ENCODE peak calls at places on chromosomes 1 and 21, in six cellular contexts. One of them, this sample, is unnamed.

GRCh38 chr1:7508052-7508745 is 262.9 kb upstream of the VAMP3 start:
- DNase-seq in ovary: no peak
- DNase-seq in sigmoid colon: no peak
- DNase-seq in A549: no peak
- DNase-seq in stomach: no peak
- DNase-seq in tibial nerve: no peak
- DNase-seq in this sample: no peak

GRCh38 chr1:225300381-225300780 is 127.5 kb downstream of the LBR start:
- DNase-seq in stomach: no peak
- DNase-seq in A549: no peak
- DNase-seq in ovary: no peak
- DNase-seq in sigmoid colon: no peak
- DNase-seq in tibial nerve: no peak
- DNase-seq in this sample: no peak

GRCh38 chr1:20603473-20604464 is 14.9 kb downstream of the CDA start:
- DNase-seq in tibial nerve: no peak
- DNase-seq in stomach: no peak
- DNase-seq in ovary: no peak
- DNase-seq in sigmoid colon: no peak
- DNase-seq in A549: no peak
- DNase-seq in this sample: no peak

GRCh38 chr1:86779308-86780191 is 75.2 kb downstream of the SH3GLB1 start:
- DNase-seq in tibial nerve: no peak
- DNase-seq in sigmoid colon: no peak
- DNase-seq in A549: no peak
- DNase-seq in ovary: no peak
- DNase-seq in stomach: peak
- DNase-seq in this sample: no peak

GRCh38 chr1:198811436-198811835 is 172.6 kb downstream of the PTPRC start:
- DNase-seq in ovary: no peak
- DNase-seq in stomach: no peak
- DNase-seq in sigmoid colon: no peak
- DNase-seq in tibial nerve: no peak
- DNase-seq in A549: no peak
- DNase-seq in this sample: no peak

GRCh38 chr1:59414406-59415133 is 117.7 kb downstream of the FGGY start:
- DNase-seq in stomach: no peak
- DNase-seq in A549: no peak
- DNase-seq in ovary: peak
- DNase-seq in tibial nerve: no peak
- DNase-seq in sigmoid colon: no peak
- DNase-seq in this sample: no peak

GRCh38 chr1:29410476-29410875 is 174.2 kb downstream of the PTPRU start:
- DNase-seq in tibial nerve: no peak
- DNase-seq in sigmoid colon: no peak
- DNase-seq in stomach: no peak
- DNase-seq in A549: no peak
- DNase-seq in ovary: no peak
- DNase-seq in this sample: no peak

GRCh38 chr1:31782766-31783410 is 18.7 kb upstream of the ADGRB2 start:
- DNase-seq in A549: no peak
- DNase-seq in ovary: no peak
- DNase-seq in stomach: no peak
- DNase-seq in tibial nerve: no peak
- DNase-seq in sigmoid colon: peak
- DNase-seq in this sample: no peak

GRCh38 chr1:198199105-198199504 is 42.3 kb downstream of the NEK7 start:
- DNase-seq in A549: no peak
- DNase-seq in ovary: no peak
- DNase-seq in tibial nerve: no peak
- DNase-seq in sigmoid colon: no peak
- DNase-seq in stomach: no peak
- DNase-seq in this sample: no peak

GRCh38 chr1:174135200-174135599 is 24.1 kb upstream of the RABGAP1L start:
- DNase-seq in sigmoid colon: no peak
- DNase-seq in A549: no peak
- DNase-seq in ovary: no peak
- DNase-seq in tibial nerve: no peak
- DNase-seq in stomach: no peak
- DNase-seq in this sample: no peak

GRCh38 chr21:27511241-27511640 is 544.4 kb upstream of the ADAMTS5 start:
- DNase-seq in stomach: no peak
- DNase-seq in sigmoid colon: no peak
- DNase-seq in tibial nerve: no peak
- DNase-seq in A549: no peak
- DNase-seq in ovary: no peak
- DNase-seq in this sample: no peak

GRCh38 chr1:234589854-234590620 is 19.9 kb downstream of the IRF2BP2 start:
- DNase-seq in ovary: no peak
- DNase-seq in sigmoid colon: no peak
- DNase-seq in A549: no peak
- DNase-seq in tibial nerve: no peak
- DNase-seq in stomach: no peak
- DNase-seq in this sample: no peak

GRCh38 chr1:54259546-54259945 is 59.6 kb downstream of the MRPL37 start:
- DNase-seq in tibial nerve: no peak
- DNase-seq in sigmoid colon: no peak
- DNase-seq in ovary: no peak
- DNase-seq in A549: no peak
- DNase-seq in stomach: no peak
- DNase-seq in this sample: no peak

GRCh38 chr1:6300342-6301141 is 39.6 kb upstream of the GPR153 start:
- DNase-seq in A549: no peak
- DNase-seq in sigmoid colon: no peak
- DNase-seq in stomach: peak
- DNase-seq in tibial nerve: no peak
- DNase-seq in ovary: no peak
- DNase-seq in this sample: peak

GRCh38 chr1:11245248-11245647 is 17.1 kb downstream of the MTOR start:
- DNase-seq in tibial nerve: no peak
- DNase-seq in stomach: no peak
- DNase-seq in A549: no peak
- DNase-seq in ovary: no peak
- DNase-seq in sigmoid colon: no peak
- DNase-seq in this sample: no peak

GRCh38 chr1:46490603-46491499 is 1.2 kb downstream of the DMBX1 start:
- DNase-seq in stomach: no peak
- DNase-seq in A549: no peak
- DNase-seq in tibial nerve: no peak
- DNase-seq in ovary: no peak
- DNase-seq in sigmoid colon: no peak
- DNase-seq in this sample: no peak

GRCh38 chr1:116679091-116679827 is 11.7 kb upstream of the IGSF3 start:
- DNase-seq in ovary: no peak
- DNase-seq in sigmoid colon: no peak
- DNase-seq in A549: no peak
- DNase-seq in stomach: no peak
- DNase-seq in tibial nerve: no peak
- DNase-seq in this sample: no peak

GRCh38 chr1:202621446-202621845 is 88.8 kb downstream of the SYT2 start:
- DNase-seq in tibial nerve: no peak
- DNase-seq in A549: no peak
- DNase-seq in stomach: no peak
- DNase-seq in ovary: no peak
- DNase-seq in sigmoid colon: no peak
- DNase-seq in this sample: no peak

GRCh38 chr1:187413770-187414169 is 585.0 kb downstream of the PLA2G4A start:
- DNase-seq in A549: no peak
- DNase-seq in stomach: no peak
- DNase-seq in sigmoid colon: no peak
- DNase-seq in ovary: no peak
- DNase-seq in tibial nerve: no peak
- DNase-seq in this sample: no peak

GRCh38 chr1:1250828-1251284 is 4.3 kb upstream of the C1QTNF12 start:
- DNase-seq in stomach: no peak
- DNase-seq in sigmoid colon: no peak
- DNase-seq in A549: no peak
- DNase-seq in ovary: no peak
- DNase-seq in tibial nerve: no peak
- DNase-seq in this sample: no peak

GRCh38 chr1:14769486-14770274 is 171.2 kb downstream of the KAZN start:
- DNase-seq in tibial nerve: no peak
- DNase-seq in A549: no peak
- DNase-seq in ovary: no peak
- DNase-seq in stomach: no peak
- DNase-seq in sigmoid colon: no peak
- DNase-seq in this sample: no peak

GRCh38 chr21:33396966-33397365 is 6.2 kb upstream of the IFNGR2 start:
- DNase-seq in sigmoid colon: no peak
- DNase-seq in stomach: no peak
- DNase-seq in ovary: no peak
- DNase-seq in tibial nerve: no peak
- DNase-seq in A549: no peak
- DNase-seq in this sample: no peak

GRCh38 chr1:66929999-66930822 is 5.4 kb downstream of the MIER1 start:
- DNase-seq in sigmoid colon: peak
- DNase-seq in ovary: peak
- DNase-seq in tibial nerve: peak
- DNase-seq in stomach: peak
- DNase-seq in A549: peak
- DNase-seq in this sample: peak

GRCh38 chr1:172470149-172470548 is 26.3 kb upstream of the PIGC start:
- DNase-seq in A549: no peak
- DNase-seq in ovary: no peak
- DNase-seq in tibial nerve: no peak
- DNase-seq in stomach: no peak
- DNase-seq in sigmoid colon: no peak
- DNase-seq in this sample: no peak
- TF ChIP-seq EP300 in A549: no peak
- TF ChIP-seq EP300 in ovary: no peak
- TF ChIP-seq EP300 in tibial nerve: no peak
- TF ChIP-seq EP300 in stomach: no peak
- TF ChIP-seq EP300 in sigmoid colon: no peak
- TF ChIP-seq EP300 in this sample: no peak

GRCh38 chr1:51570063-51570720 is 46.7 kb upstream of the OSBPL9 start:
- DNase-seq in ovary: no peak
- DNase-seq in stomach: no peak
- DNase-seq in tibial nerve: no peak
- DNase-seq in A549: no peak
- DNase-seq in sigmoid colon: no peak
- DNase-seq in this sample: no peak

GRCh38 chr1:51569284-51570062 is 47.4 kb upstream of the OSBPL9 start:
- DNase-seq in tibial nerve: no peak
- DNase-seq in stomach: peak
- DNase-seq in ovary: no peak
- DNase-seq in A549: peak
- DNase-seq in sigmoid colon: no peak
- DNase-seq in this sample: peak

GRCh38 chr1:51568231-51568935 is 48.5 kb upstream of the OSBPL9 start:
- DNase-seq in stomach: no peak
- DNase-seq in A549: no peak
- DNase-seq in ovary: no peak
- DNase-seq in sigmoid colon: no peak
- DNase-seq in tibial nerve: no peak
- DNase-seq in this sample: no peak

GRCh38 chr1:51566260-51566659 is 47.2 kb upstream of the EPS15 start:
- DNase-seq in stomach: no peak
- DNase-seq in tibial nerve: no peak
- DNase-seq in sigmoid colon: no peak
- DNase-seq in A549: no peak
- DNase-seq in ovary: no peak
- DNase-seq in this sample: no peak

DNA sequence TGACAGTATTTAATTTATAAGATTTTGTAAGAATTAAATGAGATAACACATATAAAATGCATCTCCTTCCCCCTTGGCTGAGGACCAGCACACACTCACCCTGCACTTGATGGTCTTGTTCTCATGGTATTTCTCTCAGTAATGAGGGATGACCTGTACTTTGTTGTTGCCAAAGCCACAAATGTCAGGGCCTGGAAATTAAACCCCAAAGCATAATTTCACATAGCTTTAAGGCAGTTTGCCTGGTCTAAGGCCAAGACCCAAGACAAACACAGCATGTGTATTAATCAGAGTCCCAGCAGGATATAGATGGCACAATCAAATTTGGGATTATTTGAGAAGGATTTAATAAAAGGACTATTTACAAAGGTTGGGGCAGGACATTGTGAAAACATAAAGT is 48.6 kb upstream of the EPS15 start:
- DNase-seq in ovary: no peak
- DNase-seq in A549: no peak
- DNase-seq in stomach: no peak
- DNase-seq in sigmoid colon: no peak
- DNase-seq in tibial nerve: no peak
- DNase-seq in this sample: no peak
- TF ChIP-seq EP300 in ovary: no peak
- TF ChIP-seq EP300 in A549: no peak
- TF ChIP-seq EP300 in stomach: no peak
- TF ChIP-seq EP300 in sigmoid colon: no peak
- TF ChIP-seq EP300 in tibial nerve: peak
- TF ChIP-seq EP300 in this sample: no peak

GRCh38 chr1:26082020-26082350 is 14.6 kb upstream of the TRIM63 start:
- DNase-seq in tibial nerve: no peak
- DNase-seq in sigmoid colon: no peak
- DNase-seq in stomach: no peak
- DNase-seq in A549: no peak
- DNase-seq in ovary: no peak
- DNase-seq in this sample: no peak
- TF ChIP-seq EP300 in tibial nerve: no peak
- TF ChIP-seq EP300 in sigmoid colon: no peak
- TF ChIP-seq EP300 in stomach: no peak
- TF ChIP-seq EP300 in A549: no peak
- TF ChIP-seq EP300 in ovary: no peak
- TF ChIP-seq EP300 in this sample: no peak

GRCh38 chr1:39925727-39926342 is 24.1 kb upstream of the MYCL start:
- DNase-seq in tibial nerve: no peak
- DNase-seq in stomach: no peak
- DNase-seq in sigmoid colon: no peak
- DNase-seq in A549: no peak
- DNase-seq in ovary: no peak
- DNase-seq in this sample: no peak

GRCh38 chr1:39927538-39927937 is 25.8 kb upstream of the MYCL start:
- DNase-seq in A549: no peak
- DNase-seq in stomach: no peak
- DNase-seq in tibial nerve: no peak
- DNase-seq in ovary: no peak
- DNase-seq in sigmoid colon: no peak
- DNase-seq in this sample: no peak

GRCh38 chr1:39926820-39927219 is 25.1 kb upstream of the MYCL start:
- DNase-seq in A549: no peak
- DNase-seq in tibial nerve: no peak
- DNase-seq in ovary: no peak
- DNase-seq in sigmoid colon: no peak
- DNase-seq in stomach: no peak
- DNase-seq in this sample: no peak

GRCh38 chr1:39928809-39929587 is 25.9 kb upstream of the MFSD2A start:
- DNase-seq in A549: no peak
- DNase-seq in tibial nerve: no peak
- DNase-seq in sigmoid colon: no peak
- DNase-seq in stomach: no peak
- DNase-seq in ovary: no peak
- DNase-seq in this sample: peak

DNA sequence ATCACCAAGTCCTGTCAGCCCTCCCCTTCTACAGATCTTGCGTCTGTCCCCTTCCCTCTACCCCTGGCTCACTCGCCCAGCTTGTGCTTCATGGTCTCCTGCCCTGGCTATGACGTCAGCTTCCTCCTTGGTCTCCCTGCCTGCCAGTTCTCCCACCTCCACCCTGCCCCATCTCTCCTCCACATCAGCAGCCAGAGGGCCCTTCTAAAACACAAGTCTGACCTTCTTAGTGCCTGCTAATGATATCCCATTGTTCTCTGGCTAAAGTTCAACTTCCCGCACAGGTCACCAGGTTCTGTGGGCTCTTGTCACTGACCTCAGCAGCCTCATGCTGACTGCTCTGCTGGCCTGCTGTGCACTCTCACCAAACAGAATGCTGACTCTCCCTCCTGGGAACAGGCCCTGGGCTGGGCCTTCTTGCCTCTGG is 24.6 kb upstream of the MYCL start:
- DNase-seq in tibial nerve: no peak
- DNase-seq in ovary: no peak
- DNase-seq in A549: no peak
- DNase-seq in sigmoid colon: no peak
- DNase-seq in stomach: no peak
- DNase-seq in this sample: no peak
- TF ChIP-seq EP300 in tibial nerve: no peak
- TF ChIP-seq EP300 in ovary: no peak
- TF ChIP-seq EP300 in A549: no peak
- TF ChIP-seq EP300 in sigmoid colon: no peak
- TF ChIP-seq EP300 in stomach: no peak
- TF ChIP-seq EP300 in this sample: no peak

This sample was measured in transverse colon.